ENCODE peak calls at places on chromosomes 4 and X, in six cellular contexts. T, S, K, H, I and O are unnamed samples.
A peak's percentile ranks its signal among the peaks of the same experiment; 100 is the strongest.

GRCh38 chr4:138070816-138071215 is 171.3 kb downstream of the SLC7A11 start:
- DNase-seq in T (no peak), S (no peak), K (no peak), H (no peak), I (no peak), O (no peak)

GRCh38 chr4:110154586-110154985 is 43.8 kb downstream of the ELOVL6 start:
- DNase-seq in T (no peak), S (no peak), K (no peak), H (no peak), I (no peak), O (no peak)

GRCh38 chr4:10045481-10045880 is 24.2 kb upstream of the SLC2A9 start:
- DNase-seq in T (no peak), S (no peak), K (no peak), H (no peak), I (peak; percentile 55), O (no peak)

GRCh38 chrX:70009049-70009448 is 40.7 kb downstream of the AWAT2 start:
- DNase-seq in T (no peak), S (no peak), K (no peak), H (no peak), I (no peak), O (no peak)

GRCh38 chr4:190014771-190015537 is 12.1 kb downstream of the FRG2 start:
- DNase-seq in T (no peak), S (no peak), K (no peak), H (no peak), I (no peak), O (peak; percentile 83)

GRCh38 chr4:99301376-99302164 is 10.8 kb upstream of the ADH1A start:
- DNase-seq in T (no peak), S (no peak), K (no peak), H (no peak), I (no peak), O (no peak)

GRCh38 chrX:50470103-50471031 is at the start of gene DGKK:
- DNase-seq in T (no peak), S (no peak), K (no peak), H (no peak), I (no peak), O (no peak)

GRCh38 chrX:140432328-140433025 is 72.4 kb downstream of the SOX3 start:
- DNase-seq in T (no peak), S (no peak), K (peak; percentile 50), H (no peak), I (no peak), O (no peak)

GRCh38 chr4:183409956-183410355 is 34.5 kb upstream of the CDKN2AIP start:
- DNase-seq in T (no peak), S (no peak), K (no peak), H (no peak), I (no peak), O (no peak)

GRCh38 chrX:79409657-79410056 is 42.5 kb upstream of the ITM2A start:
- DNase-seq in T (no peak), S (no peak), K (no peak), H (no peak), I (no peak), O (no peak)

GRCh38 chrX:130108647-130109428 is 1.5 kb downstream of the ELF4 start:
- DNase-seq in T (peak; percentile 13), S (peak; percentile 69), K (no peak), H (no peak), I (peak; percentile 44), O (peak; percentile 80)

GRCh38 chr4:32499176-32499575 is 1779.0 kb downstream of the PCDH7 start:
- DNase-seq in T (no peak), S (no peak), K (no peak), H (no peak), I (peak; percentile 0), O (no peak)

GRCh38 chr4:98658287-98659105 is at the start of gene TSPAN5:
- DNase-seq in T (peak; percentile 77), S (peak; percentile 82), K (peak; percentile 73), H (peak; percentile 80), I (peak; percentile 73), O (peak; percentile 92)

GRCh38 chr4:124322234-124322831 is 390.2 kb downstream of the ANKRD50 start:
- DNase-seq in T (no peak), S (no peak), K (no peak), H (no peak), I (peak; percentile 17), O (no peak)

GRCh38 chr4:84126061-84126787 is 372.9 kb downstream of the NKX6-1 start:
- DNase-seq in T (no peak), S (no peak), K (no peak), H (no peak), I (no peak), O (no peak)

DNA sequence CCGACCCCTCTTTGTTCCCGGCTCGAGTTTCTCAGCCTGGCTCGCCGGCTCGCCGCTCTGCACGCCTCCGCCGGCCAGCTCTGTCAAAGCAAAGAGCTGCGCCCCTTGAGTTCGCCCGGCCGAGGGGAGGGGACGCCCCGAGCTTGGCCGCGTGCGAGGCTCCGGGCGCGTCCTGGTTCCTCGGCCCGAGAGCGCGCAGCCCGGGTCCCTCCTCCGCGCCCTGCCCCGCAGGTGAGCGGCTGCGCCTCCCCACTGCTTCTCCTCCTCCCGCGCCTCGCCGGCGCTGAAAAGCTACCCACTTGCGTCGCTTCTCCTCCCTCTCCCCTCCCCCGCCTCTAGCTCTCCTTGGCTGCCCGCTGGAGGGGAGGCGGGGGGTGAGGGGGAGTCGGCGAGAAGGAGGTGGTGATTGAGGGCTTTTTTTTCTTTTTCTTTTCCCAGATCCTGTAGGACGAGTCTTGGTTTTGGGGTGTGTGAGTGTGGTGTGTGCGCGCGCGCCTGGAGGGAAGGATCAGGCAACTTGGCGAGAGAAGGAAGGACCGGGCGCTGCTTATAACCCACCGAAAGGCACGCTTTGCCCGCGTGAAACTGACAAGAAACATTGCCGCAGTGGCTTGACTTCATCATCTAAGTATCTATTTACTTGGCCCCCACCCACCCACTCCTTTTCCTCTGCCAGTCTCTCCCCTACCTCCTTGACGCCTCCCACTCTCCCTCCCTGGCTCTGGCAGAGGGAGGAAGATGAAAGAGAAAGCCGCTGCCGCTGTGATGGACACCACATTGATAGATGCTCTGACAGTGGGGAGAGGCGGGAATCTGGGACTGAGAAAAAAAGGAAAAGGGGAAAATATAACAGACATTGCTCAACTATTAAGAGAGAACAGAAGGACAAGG is at the start of gene LEF1:
- DNase-seq in T (peak; percentile 81), S (peak; percentile 51), K (no peak), H (no peak), I (no peak), O (no peak)
- H3K27ac ChIP-seq in T (peak within 1 kb of the TSS; percentile 84), S (no peak within 1 kb of the TSS), K (no peak within 1 kb of the TSS), H (peak within 1 kb of the TSS; percentile 34), I (no peak within 1 kb of the TSS), O (no peak within 1 kb of the TSS)

GRCh38 chr4:15100380-15100779 is 98.1 kb downstream of the CPEB2 start:
- DNase-seq in T (no peak), S (no peak), K (no peak), H (no peak), I (no peak), O (no peak)
- H3K27ac ChIP-seq in T (no peak overlapping the region), S (no peak overlapping the region), K (no peak overlapping the region), H (no peak overlapping the region), I (no peak overlapping the region), O (no peak overlapping the region)

DNA sequence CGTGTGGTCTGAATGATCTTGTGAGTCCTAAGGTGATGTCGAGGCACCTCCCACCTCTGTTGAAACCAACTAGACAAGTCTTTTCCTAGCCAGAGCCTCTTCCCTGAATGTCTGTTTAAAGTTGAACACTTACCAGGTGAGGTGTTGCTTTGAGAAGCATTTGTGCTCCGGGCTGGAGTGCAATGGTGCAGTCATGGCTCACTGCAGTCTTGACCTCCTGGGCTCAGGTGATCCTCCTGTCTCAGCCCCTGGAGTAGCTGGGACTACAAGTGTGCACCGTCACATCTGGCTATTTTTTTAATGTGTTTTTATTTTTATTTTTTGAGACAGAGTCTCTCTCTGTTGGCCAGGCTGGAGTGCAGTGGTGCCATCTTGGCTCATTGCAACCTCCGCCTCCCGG is 18.1 kb downstream of the RNF4 start:
- DNase-seq in T (no peak), S (no peak), K (no peak), H (no peak), I (no peak), O (no peak)
- H3K27ac ChIP-seq in T (no peak overlapping the region), S (no peak overlapping the region), K (no peak overlapping the region), H (no peak overlapping the region), I (no peak overlapping the region), O (peak overlapping the region; percentile 88)

GRCh38 chr4:88757067-88757466 is 59.4 kb upstream of the NAP1L5 start:
- DNase-seq in T (no peak), S (no peak), K (no peak), H (no peak), I (no peak), O (no peak)

GRCh38 chr4:88758264-88758663 is 60.6 kb upstream of the NAP1L5 start:
- DNase-seq in T (no peak), S (no peak), K (no peak), H (no peak), I (no peak), O (no peak)

GRCh38 chr4:88755454-88755853 is 57.8 kb upstream of the NAP1L5 start:
- DNase-seq in T (no peak), S (no peak), K (no peak), H (no peak), I (no peak), O (no peak)

GRCh38 chr4:88757776-88758175 is 60.1 kb upstream of the NAP1L5 start:
- DNase-seq in T (no peak), S (no peak), K (no peak), H (no peak), I (no peak), O (no peak)

GRCh38 chr4:88756149-88756548 is 58.5 kb upstream of the NAP1L5 start:
- DNase-seq in T (no peak), S (no peak), K (no peak), H (no peak), I (no peak), O (no peak)
- H3K27ac ChIP-seq in T (no peak overlapping the region), S (no peak overlapping the region), K (no peak overlapping the region), H (no peak overlapping the region), I (no peak overlapping the region), O (no peak overlapping the region)

DNA sequence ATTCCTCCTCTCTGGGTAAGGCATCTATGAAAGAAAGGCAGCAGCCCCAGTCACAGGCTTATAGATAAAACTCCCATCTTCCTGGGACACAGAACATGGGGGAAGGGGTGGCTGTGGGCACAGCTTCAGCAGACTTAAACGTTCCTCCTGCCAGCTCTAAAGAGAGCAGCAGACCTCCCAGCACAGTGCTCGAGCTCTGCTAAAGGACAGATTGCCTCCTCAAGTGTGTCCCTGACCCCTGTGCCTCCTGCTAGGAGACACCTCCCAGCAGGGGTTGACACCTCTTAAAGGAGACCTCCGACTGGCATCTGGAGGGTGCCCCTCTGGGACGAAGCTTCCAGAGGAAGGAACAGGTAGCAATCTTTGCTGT is 89.9 kb downstream of the EFHC2 start:
- DNase-seq in T (no peak), S (no peak), K (no peak), H (no peak), I (no peak), O (no peak)
- H3K27ac ChIP-seq in T (peak overlapping the region; percentile 62), S (no peak overlapping the region), K (no peak overlapping the region), H (no peak overlapping the region), I (no peak overlapping the region), O (peak overlapping the region; percentile 13)

GRCh38 chrX:153780678-153781427 is at the start of gene SRPK3:
- DNase-seq in T (no peak), S (peak; percentile 83), K (no peak), H (no peak), I (no peak), O (no peak)

GRCh38 chrX:153779891-153780677 is 757 bp upstream of the SRPK3 start:
- DNase-seq in T (no peak), S (no peak), K (no peak), H (no peak), I (no peak), O (no peak)

GRCh38 chrX:153782871-153783270 is 2.0 kb downstream of the SRPK3 start:
- DNase-seq in T (no peak), S (no peak), K (no peak), H (no peak), I (no peak), O (no peak)

GRCh38 chrX:153782324-153782723 is 1.5 kb downstream of the SRPK3 start:
- DNase-seq in T (no peak), S (no peak), K (no peak), H (no peak), I (no peak), O (no peak)

GRCh38 chrX:153781428-153782047 is 697 bp downstream of the SRPK3 start:
- DNase-seq in T (no peak), S (no peak), K (no peak), H (no peak), I (no peak), O (no peak)
- H3K27ac ChIP-seq in T (no peak overlapping the region), S (peak overlapping the region; percentile 87), K (no peak overlapping the region), H (no peak overlapping the region), I (no peak overlapping the region), O (no peak overlapping the region)